ENCODE peak calls at places on chromosomes 13 and 19, in seven cellular contexts. N is uterus, Y is right atrium auricular region, O is spleen, R is left ventricle myocardium inferior, L is IMR-90, S is cardiac muscle cell. T is an unnamed sample.

GRCh38 chr13:53782400-53783030 is 753.9 kb downstream of the OLFM4 start:
- DNase-seq in N (no peak), Y (no peak), O (no peak), R (no peak), L (peak; percentile 17), S (peak; percentile 62), T (no peak)

GRCh38 chr13:46210362-46211083 is 1.2 kb upstream of the LRRC63 start:
- DNase-seq in N (no peak), Y (no peak), O (no peak), R (no peak), L (no peak), S (no peak), T (no peak)

GRCh38 chr13:74886496-74886895 is 595.5 kb downstream of the TBC1D4 start:
- DNase-seq in N (no peak), Y (no peak), O (no peak), R (no peak), L (peak; percentile 2), S (peak; percentile 49), T (no peak)

GRCh38 chr13:65912516-65912915 is 1317.6 kb downstream of the PCDH9 start:
- DNase-seq in N (no peak), Y (no peak), O (no peak), R (no peak), L (no peak), S (no peak), T (no peak)

GRCh38 chr13:106007156-106007555 is 528.3 kb downstream of the EFNB2 start:
- DNase-seq in N (no peak), Y (no peak), O (no peak), R (no peak), L (no peak), S (no peak), T (no peak)

GRCh38 chr19:55305983-55306562 is 19.1 kb downstream of the TMEM150B start:
- DNase-seq in N (no peak), Y (no peak), O (no peak), R (no peak), L (no peak), S (no peak), T (no peak)

GRCh38 chr19:3366761-3367571 is 583 bp downstream of the NFIC start:
- DNase-seq in N (peak; percentile 72), Y (no peak), O (peak; percentile 84), R (peak; percentile 56), L (no peak), S (peak; percentile 52), T (peak; percentile 74)

GRCh38 chr19:2055871-2056809 is 5.1 kb upstream of the MKNK2 start:
- DNase-seq in N (peak; percentile 77), Y (peak; percentile 77), O (peak; percentile 86), R (peak; percentile 71), L (peak; percentile 64), S (peak; percentile 84), T (peak; percentile 60)

GRCh38 chr19:36169084-36169760 is 17.0 kb upstream of the COX7A1 start:
- DNase-seq in N (no peak), Y (no peak), O (no peak), R (no peak), L (no peak), S (peak; percentile 13), T (no peak)

GRCh38 chr19:12687496-12688196 is at the start of gene GNG14:
- DNase-seq in N (no peak), Y (no peak), O (no peak), R (no peak), L (no peak), S (no peak), T (no peak)

GRCh38 chr13:110902370-110902769 is 12.5 kb downstream of the ANKRD10 start:
- DNase-seq in N (no peak), Y (no peak), O (no peak), R (no peak), L (peak; percentile 61), S (no peak), T (no peak)

GRCh38 chr13:84137292-84137691 is 255.0 kb upstream of the SLITRK1 start:
- DNase-seq in N (no peak), Y (no peak), O (peak; percentile 56), R (no peak), L (no peak), S (peak; percentile 0), T (no peak)

GRCh38 chr19:47511681-47512080 is 3.2 kb downstream of the NAPA start:
- DNase-seq in N (peak; percentile 63), Y (no peak), O (no peak), R (no peak), L (peak; percentile 61), S (peak; percentile 52), T (peak; percentile 84)

GRCh38 chr13:19586904-19587634 is 25.7 kb upstream of the TPTE2 start:
- DNase-seq in N (no peak), Y (no peak), O (peak; percentile 90), R (no peak), L (peak; percentile 34), S (peak; percentile 33), T (no peak)

GRCh38 chr19:45920458-45920857 is 5.9 kb upstream of the NANOS2 start:
- DNase-seq in N (no peak), Y (no peak), O (no peak), R (no peak), L (no peak), S (no peak), T (no peak)

GRCh38 chr13:44050450-44051063 is 170.9 kb downstream of the LACC1 start:
- DNase-seq in N (no peak), Y (no peak), O (no peak), R (no peak), L (peak; percentile 52), S (peak; percentile 54), T (no peak)

GRCh38 chr19:492091-492531 is 4.2 kb upstream of the MADCAM1 start:
- DNase-seq in N (no peak), Y (no peak), O (peak; percentile 80), R (no peak), L (no peak), S (no peak), T (no peak)

GRCh38 chr13:38264363-38265134 is 85.1 kb upstream of the UFM1 start:
- DNase-seq in N (no peak), Y (no peak), O (no peak), R (no peak), L (no peak), S (no peak), T (no peak)

GRCh38 chr19:17932485-17933338 is at the start of gene CCDC124:
- DNase-seq in N (peak; percentile 85), Y (peak; percentile 88), O (peak; percentile 98), R (peak; percentile 90), L (peak; percentile 89), S (peak; percentile 96), T (peak; percentile 90)

GRCh38 chr13:102460806-102461205 is 59.0 kb upstream of the FGF14 start:
- DNase-seq in N (no peak), Y (no peak), O (no peak), R (no peak), L (no peak), S (no peak), T (no peak)

GRCh38 chr13:109140054-109140776 is 510.8 kb downstream of the MYO16 start:
- DNase-seq in N (no peak), Y (no peak), O (no peak), R (no peak), L (no peak), S (peak; percentile 10), T (no peak)

GRCh38 chr13:109139346-109139745 is 509.9 kb downstream of the MYO16 start:
- DNase-seq in N (no peak), Y (no peak), O (no peak), R (no peak), L (no peak), S (no peak), T (no peak)

GRCh38 chr13:109135018-109135417 is 505.6 kb downstream of the MYO16 start:
- DNase-seq in N (no peak), Y (no peak), O (no peak), R (no peak), L (no peak), S (no peak), T (no peak)

GRCh38 chr13:109140777-109141354 is 511.5 kb downstream of the MYO16 start:
- DNase-seq in N (no peak), Y (no peak), O (no peak), R (no peak), L (no peak), S (no peak), T (no peak)

GRCh38 chr13:109136873-109137272 is 507.5 kb downstream of the MYO16 start:
- DNase-seq in N (no peak), Y (no peak), O (no peak), R (no peak), L (no peak), S (no peak), T (no peak)
- H3K27ac ChIP-seq in N (no peak overlapping the region), Y (no peak overlapping the region), O (no peak overlapping the region), R (no peak overlapping the region), L (no peak overlapping the region), S (no peak overlapping the region), T (no peak overlapping the region)

GRCh38 chr13:103607995-103608394 is 541.8 kb upstream of the SLC10A2 start:
- DNase-seq in N (no peak), Y (no peak), O (no peak), R (no peak), L (no peak), S (no peak), T (no peak)
- H3K4me1 ChIP-seq in N (no peaks in the 10 kb centered on the region), Y (no peaks in the 10 kb centered on the region), O (no peaks in the 10 kb centered on the region), R (no peaks in the 10 kb centered on the region), L (no peaks in the 10 kb centered on the region), S (peaks cover 6% of the 10 kb centered on the region), T (no peaks in the 10 kb centered on the region)

GRCh38 chr19:49916839-49917733 is 11.9 kb upstream of the ATF5 start:
- DNase-seq in N (no peak), Y (no peak), O (no peak), R (no peak), L (no peak), S (no peak), T (peak; percentile 39)
- TF ChIP-seq CTCF in N (no peak), Y (no peak), O (peak; percentile 9), R (no peak), L (no peak), S (no peak), T (no peak)

GRCh38 chr19:19139876-19140229 is 1.6 kb upstream of the TMEM161A start:
- DNase-seq in N (no peak), Y (no peak), O (no peak), R (no peak), L (no peak), S (no peak), T (no peak)

GRCh38 chr19:19140476-19140875 is 2.2 kb upstream of the TMEM161A start:
- DNase-seq in N (no peak), Y (no peak), O (no peak), R (no peak), L (peak; percentile 19), S (peak; percentile 34), T (no peak)

GRCh38 chr19:19134687-19135158 is 3.6 kb downstream of the TMEM161A start:
- DNase-seq in N (no peak), Y (no peak), O (no peak), R (peak; percentile 82), L (no peak), S (no peak), T (peak; percentile 72)

GRCh38 chr19:19138110-19138981 is at the start of gene TMEM161A:
- DNase-seq in N (peak; percentile 98), Y (peak; percentile 98), O (peak; percentile 96), R (peak; percentile 99), L (peak; percentile 99), S (peak; percentile 99), T (peak; percentile 96)

DNA sequence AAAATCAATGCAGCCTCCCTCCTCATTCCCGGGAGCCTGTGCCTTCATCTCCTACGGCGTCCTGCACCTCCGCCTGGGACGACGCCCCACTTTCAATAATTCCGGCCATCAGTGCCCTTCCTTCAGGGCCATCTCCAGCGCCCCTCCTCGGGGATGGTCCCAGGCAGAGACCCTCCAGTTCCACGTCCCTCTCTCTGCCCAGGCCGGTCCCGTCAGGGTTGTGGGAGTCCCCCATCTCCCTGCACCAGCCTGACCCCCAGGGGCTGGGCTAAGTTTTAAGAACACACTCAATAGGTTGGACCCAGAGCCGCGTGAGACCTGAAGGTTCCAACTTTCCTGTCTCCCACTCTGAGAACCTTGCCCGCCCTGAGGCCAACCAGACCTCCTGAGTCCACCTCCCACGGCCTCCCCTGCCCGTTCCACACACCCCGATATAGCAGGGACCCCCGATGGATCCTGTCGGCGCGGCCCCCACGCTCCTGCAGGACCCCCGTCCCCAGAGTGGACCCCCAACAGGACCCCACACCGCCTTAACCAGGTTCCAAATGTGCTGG is 645 bp downstream of the TMEM161A start:
- DNase-seq in N (peak; percentile 26), Y (no peak), O (peak; percentile 84), R (no peak), L (no peak), S (peak; percentile 25), T (no peak)
- H3K27ac ChIP-seq in N (peak overlapping the region; percentile 56), Y (peak overlapping the region; percentile 85), O (peak overlapping the region; percentile 52), R (peak overlapping the region; percentile 85), L (peak overlapping the region; percentile 78), S (peak overlapping the region; percentile 5), T (peak overlapping the region; percentile 96)

T was measured in gastrocnemius medialis.